ENCODE peak calls at places on chromosomes 12 and 14, in six cellular contexts. C is NB4, G is HCT116, Y is cardiac muscle cell, N is epithelial cell of esophagus, P is GM12864. S is an unnamed sample.

GRCh38 chr12:116524964-116525379 is 34.2 kb upstream of the MAP1LC3B2 start:
- DNase-seq in C (peak), G (no peak), Y (no peak), N (peak), P (no peak), S (no peak)

GRCh38 chr12:15728118-15728598 is 61.0 kb downstream of the EPS8 start:
- DNase-seq in C (no peak), G (peak), Y (no peak), N (peak), P (no peak), S (no peak)

GRCh38 chr14:104291123-104292000 is 153.0 kb downstream of the KIF26A start:
- DNase-seq in C (no peak), G (no peak), Y (peak), N (no peak), P (no peak), S (no peak)

GRCh38 chr14:62696261-62696968 is 348.8 kb downstream of the KCNH5 start:
- DNase-seq in C (no peak), G (no peak), Y (no peak), N (no peak), P (no peak), S (no peak)

GRCh38 chr12:75196865-75197264 is 12.8 kb downstream of the KCNC2 start:
- DNase-seq in C (no peak), G (no peak), Y (no peak), N (peak), P (no peak), S (no peak)

GRCh38 chr12:60394680-60395079 is 798.9 kb downstream of the SLC16A7 start:
- DNase-seq in C (peak), G (no peak), Y (no peak), N (peak), P (no peak), S (no peak)

GRCh38 chr12:52243264-52243773 is 10.3 kb downstream of the KRT7 start:
- DNase-seq in C (no peak), G (no peak), Y (no peak), N (peak), P (no peak), S (no peak)

GRCh38 chr12:85036736-85037135 is 585 bp downstream of the LRRIQ1 start:
- DNase-seq in C (no peak), G (no peak), Y (no peak), N (no peak), P (no peak), S (no peak)

GRCh38 chr12:15757553-15758255 is 31.5 kb downstream of the EPS8 start:
- DNase-seq in C (peak), G (peak), Y (no peak), N (peak), P (no peak), S (no peak)

GRCh38 chr12:121839106-121839992 is 19.3 kb downstream of the HPD start:
- DNase-seq in C (peak), G (peak), Y (peak), N (peak), P (peak), S (peak)
- TF ChIP-seq CTCF in C (peak), G (no peak), Y (peak), N (peak), P (peak), S (no peak)

GRCh38 chr12:118842753-118843335 is 138.5 kb upstream of the SRRM4 start:
- DNase-seq in C (no peak), G (no peak), Y (no peak), N (no peak), P (no peak), S (no peak)

GRCh38 chr12:118840878-118841277 is 140.5 kb upstream of the SRRM4 start:
- DNase-seq in C (no peak), G (no peak), Y (no peak), N (no peak), P (no peak), S (no peak)

GRCh38 chr12:118835911-118836310 is 145.4 kb upstream of the SRRM4 start:
- DNase-seq in C (no peak), G (no peak), Y (no peak), N (no peak), P (no peak), S (no peak)

GRCh38 chr12:118841588-118841987 is 139.8 kb upstream of the SRRM4 start:
- DNase-seq in C (no peak), G (no peak), Y (no peak), N (no peak), P (no peak), S (no peak)

DNA sequence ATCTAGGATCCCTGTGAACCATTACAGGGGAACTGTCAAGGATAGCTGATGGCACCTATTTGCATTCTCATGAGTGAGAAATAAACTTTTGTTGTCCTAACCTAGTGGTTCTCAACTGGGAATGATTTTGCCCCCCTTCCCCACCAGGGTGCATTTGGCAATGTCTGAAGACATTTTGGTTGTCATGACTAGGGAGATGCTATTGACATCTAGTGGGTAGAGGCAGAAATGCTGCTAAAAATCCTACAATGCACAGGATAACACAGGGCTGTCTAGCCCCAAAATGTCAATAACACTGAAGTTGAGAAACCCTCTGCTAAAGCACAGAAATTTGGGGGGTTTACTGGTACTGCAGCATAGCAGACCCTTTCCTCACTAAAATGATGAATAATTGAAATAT is 140.9 kb upstream of the SRRM4 start:
- DNase-seq in C (peak), G (no peak), Y (no peak), N (no peak), P (no peak), S (no peak)
- TF ChIP-seq CTCF in C (peak), G (peak), Y (no peak), N (no peak), P (peak), S (no peak)

GRCh38 chr14:92503756-92504491 is 9.7 kb upstream of the RIN3 start:
- DNase-seq in C (no peak), G (peak), Y (peak), N (peak), P (no peak), S (no peak)
- TF ChIP-seq CTCF in C (no peak), G (no peak), Y (no peak), N (no peak), P (no peak), S (no peak)

DNA sequence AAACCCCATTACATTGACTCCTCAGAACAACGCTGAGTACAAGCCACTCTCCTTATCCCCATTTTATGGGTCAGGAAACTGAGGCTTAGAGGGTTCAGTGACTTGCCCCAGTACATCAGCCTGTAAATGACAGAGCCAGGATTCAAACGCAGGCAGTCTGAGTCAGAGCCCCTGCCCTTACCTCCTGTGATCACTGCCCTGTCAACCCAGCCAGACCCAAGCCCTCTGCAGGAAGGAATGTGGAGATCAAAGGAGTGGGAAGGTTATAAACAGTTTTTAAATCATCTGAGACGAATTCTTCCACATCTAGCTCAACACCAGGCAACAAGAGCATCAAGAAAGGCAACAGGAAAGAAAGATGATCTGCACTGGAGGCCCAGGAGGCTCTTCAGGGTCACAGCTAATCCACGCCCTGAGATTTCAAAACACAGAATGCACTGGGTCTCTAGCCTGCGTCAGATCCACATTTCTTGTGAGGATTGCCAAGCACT is 38.5 kb downstream of the SPTB start:
- DNase-seq in C (no peak), G (peak), Y (peak), N (peak), P (no peak), S (no peak)
- TF ChIP-seq CTCF in C (no peak), G (peak), Y (peak), N (peak), P (no peak), S (no peak)

GRCh38 chr14:68491793-68492192 is 301.1 kb downstream of the ZFP36L1 start:
- DNase-seq in C (no peak), G (no peak), Y (no peak), N (no peak), P (no peak), S (no peak)
- TF ChIP-seq CTCF in C (no peak), G (no peak), Y (no peak), N (no peak), P (no peak), S (no peak)

GRCh38 chr14:97408937-97409860 is 612.0 kb downstream of the VRK1 start:
- DNase-seq in C (no peak), G (no peak), Y (no peak), N (no peak), P (peak), S (no peak)

GRCh38 chr14:97408503-97408902 is 611.3 kb downstream of the VRK1 start:
- DNase-seq in C (no peak), G (no peak), Y (no peak), N (no peak), P (no peak), S (no peak)

GRCh38 chr14:97411938-97412612 is 614.9 kb downstream of the VRK1 start:
- DNase-seq in C (no peak), G (no peak), Y (no peak), N (no peak), P (no peak), S (no peak)

GRCh38 chr14:97412933-97413574 is 615.9 kb downstream of the VRK1 start:
- DNase-seq in C (no peak), G (no peak), Y (no peak), N (no peak), P (no peak), S (no peak)

DNA sequence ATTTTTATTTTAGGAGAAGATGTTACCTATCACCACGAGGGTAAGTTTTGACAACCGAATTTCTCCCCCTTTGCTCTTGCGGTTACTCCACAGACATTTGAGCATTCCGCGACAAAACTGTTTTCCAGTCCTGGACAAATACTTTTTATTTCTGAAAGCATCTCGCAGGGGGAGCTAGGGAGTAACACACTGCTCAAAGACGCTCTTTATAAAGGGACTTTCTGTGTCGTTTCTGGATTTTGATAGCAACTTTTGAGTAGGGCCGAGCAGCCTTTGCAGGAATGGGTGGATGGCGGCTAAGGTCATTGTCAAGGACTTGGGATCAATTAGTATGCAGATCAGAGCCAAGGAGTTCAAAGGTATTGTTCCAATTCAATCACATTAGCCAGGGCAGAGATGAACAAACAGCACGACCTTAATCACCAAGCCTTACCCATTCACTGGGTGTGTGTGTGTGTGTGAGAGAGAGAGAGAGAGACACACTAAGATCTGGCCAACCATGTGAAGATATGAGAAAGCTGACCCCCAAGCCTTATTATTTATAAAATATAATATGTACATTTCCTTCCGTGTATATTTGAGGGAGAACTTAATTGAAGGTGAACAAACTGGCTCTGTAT is 613.6 kb downstream of the VRK1 start:
- DNase-seq in C (no peak), G (no peak), Y (no peak), N (no peak), P (no peak), S (no peak)
- TF ChIP-seq CTCF in C (no peak), G (no peak), Y (no peak), N (no peak), P (no peak), S (no peak)

GRCh38 chr12:39405580-39405979 is 37.3 kb downstream of the KIF21A start:
- DNase-seq in C (no peak), G (no peak), Y (no peak), N (no peak), P (peak), S (no peak)
- TF ChIP-seq CTCF in C (no peak), G (no peak), Y (no peak), N (no peak), P (no peak), S (no peak)

GRCh38 chr14:36022765-36023415 is 153.6 kb downstream of the PTCSC3 start:
- DNase-seq in C (no peak), G (no peak), Y (no peak), N (no peak), P (no peak), S (no peak)

GRCh38 chr14:36027354-36027753 is 149.2 kb downstream of the PTCSC3 start:
- DNase-seq in C (no peak), G (no peak), Y (no peak), N (peak), P (no peak), S (no peak)

GRCh38 chr14:36028665-36029064 is 147.9 kb downstream of the PTCSC3 start:
- DNase-seq in C (no peak), G (no peak), Y (no peak), N (no peak), P (no peak), S (no peak)

GRCh38 chr14:36028218-36028617 is 148.3 kb downstream of the PTCSC3 start:
- DNase-seq in C (peak), G (no peak), Y (no peak), N (no peak), P (no peak), S (no peak)
- TF ChIP-seq CTCF in C (peak), G (no peak), Y (no peak), N (no peak), P (peak), S (no peak)

GRCh38 chr12:115172521-115172920 is 488.5 kb upstream of the TBX3 start:
- DNase-seq in C (no peak), G (no peak), Y (no peak), N (no peak), P (no peak), S (no peak)

GRCh38 chr12:115163710-115164109 is 479.7 kb upstream of the TBX3 start:
- DNase-seq in C (no peak), G (no peak), Y (peak), N (no peak), P (no peak), S (no peak)

GRCh38 chr12:115166698-115167315 is 482.8 kb upstream of the TBX3 start:
- DNase-seq in C (no peak), G (no peak), Y (no peak), N (no peak), P (no peak), S (no peak)
- TF ChIP-seq CTCF in C (no peak), G (no peak), Y (peak), N (no peak), P (no peak), S (no peak)

S was measured in GM10248.